ENCODE peak calls at places on chromosomes 1 and 21, in nine cellular contexts. G is fibroblast of the aortic adventitia; T is WTC11; R is CD8-positive, alpha-beta T cell; C is CD4-positive, alpha-beta T cell; A is esophagus squamous epithelium; N is mucosa of descending colon; S is endothelial cell; M is AG09319. X is an unnamed sample.

GRCh38 chr1:181208967-181209366 is 120.5 kb downstream of the IER5 start:
- DNase-seq in G (no peak), R (peak), N (no peak), C (no peak), A (no peak), M (no peak), T (no peak), S (no peak), X (peak)

GRCh38 chr1:155479205-155479604 is 83.4 kb downstream of the ASH1L start:
- DNase-seq in T (no peak), A (no peak), S (no peak), R (no peak), M (no peak), G (peak), C (no peak), N (no peak), X (no peak)

GRCh38 chr1:178942285-178943218 is 71.7 kb upstream of the ANGPTL1 start:
- DNase-seq in N (no peak), T (no peak), G (peak), S (no peak), A (no peak), C (no peak), M (no peak), R (peak), X (no peak)

GRCh38 chr1:39896909-39897685 is 4.6 kb downstream of the MYCL start:
- DNase-seq in R (no peak), A (no peak), N (no peak), S (no peak), T (no peak), C (no peak), M (no peak), G (peak), X (peak)

GRCh38 chr1:86169625-86170024 is 13.1 kb upstream of the COL24A1 start:
- DNase-seq in S (no peak), M (no peak), G (no peak), N (no peak), A (no peak), C (no peak), T (no peak), R (no peak), X (no peak)

GRCh38 chr21:27219068-27219467 is 252.2 kb upstream of the ADAMTS5 start:
- DNase-seq in R (no peak), N (no peak), S (no peak), M (no peak), T (no peak), A (no peak), C (no peak), G (peak), X (no peak)

GRCh38 chr1:202578001-202578500 is 132.2 kb downstream of the SYT2 start:
- DNase-seq in S (no peak), G (peak), M (no peak), C (no peak), T (no peak), A (no peak), N (no peak), R (no peak), X (no peak)

GRCh38 chr1:166902279-166902678 is 26.2 kb upstream of the TADA1 start:
- DNase-seq in S (no peak), A (no peak), T (no peak), R (no peak), M (no peak), N (no peak), C (no peak), G (peak), X (no peak)

GRCh38 chr1:106063510-106063909 is 993.0 kb upstream of the PRMT6 start:
- DNase-seq in G (no peak), M (no peak), S (no peak), C (no peak), R (no peak), T (no peak), N (no peak), A (no peak), X (no peak)

GRCh38 chr1:85818371-85818770 is 110.1 kb upstream of the ZNHIT6 start:
- DNase-seq in G (peak), N (no peak), M (peak), A (no peak), S (no peak), T (no peak), R (no peak), C (no peak), X (no peak)

GRCh38 chr21:29288239-29288638 is 10.5 kb upstream of the BACH1 start:
- DNase-seq in G (no peak), A (no peak), M (no peak), R (no peak), S (no peak), N (no peak), T (no peak), C (no peak), X (no peak)

GRCh38 chr1:181595234-181595633 is 111.9 kb downstream of the CACNA1E start:
- DNase-seq in A (no peak), N (no peak), C (no peak), G (no peak), T (no peak), S (no peak), M (no peak), R (no peak), X (no peak)

GRCh38 chr1:76075877-76076276 is 1.3 kb downstream of the ST6GALNAC3 start:
- DNase-seq in C (no peak), R (no peak), S (no peak), N (no peak), A (no peak), G (no peak), T (no peak), M (no peak), X (no peak)

GRCh38 chr1:224668991-224669390 is 52.9 kb downstream of the CNIH3 start:
- DNase-seq in T (no peak), R (no peak), C (no peak), S (no peak), N (no peak), A (no peak), G (no peak), M (no peak), X (no peak)

GRCh38 chr21:43609501-43610340 is 49.6 kb downstream of the HSF2BP start:
- DNase-seq in R (no peak), G (peak), S (no peak), T (no peak), A (no peak), C (no peak), M (no peak), N (peak), X (no peak)

GRCh38 chr1:99252630-99253029 is 11.7 kb upstream of the PLPPR4 start:
- DNase-seq in S (no peak), T (no peak), A (no peak), N (no peak), M (no peak), R (no peak), G (no peak), C (no peak), X (no peak)

GRCh38 chr1:16905112-16905855 is 9.5 kb downstream of the RNU1-2 start:
- DNase-seq in G (peak), N (peak), R (no peak), S (no peak), T (no peak), A (no peak), M (no peak), C (no peak), X (no peak)

GRCh38 chr1:230699716-230700115 is 14.2 kb downstream of the AGT start:
- DNase-seq in N (no peak), A (no peak), G (no peak), R (no peak), S (no peak), C (no peak), M (no peak), T (no peak), X (no peak)

GRCh38 chr1:228150021-228150457 is 309 bp downstream of the GJC2 start:
- DNase-seq in T (peak), A (no peak), S (no peak), M (no peak), G (no peak), N (no peak), C (no peak), R (no peak), X (no peak)

GRCh38 chr1:155979525-155980343 is 1.4 kb upstream of the ARHGEF2 start:
- DNase-seq in N (peak), M (no peak), T (no peak), S (no peak), G (peak), R (no peak), A (no peak), C (no peak), X (no peak)

GRCh38 chr1:27388337-27389005 is 4.0 kb upstream of the GPR3 start:
- DNase-seq in S (peak), M (no peak), A (no peak), G (peak), N (peak), R (peak), T (peak), C (peak), X (no peak)

GRCh38 chr1:186512698-186513457 is 52.0 kb upstream of the PDC start:
- DNase-seq in G (no peak), M (no peak), C (no peak), R (no peak), N (no peak), A (no peak), S (no peak), T (no peak), X (no peak)

GRCh38 chr1:182080955-182081582 is 19.6 kb upstream of the ZNF648 start:
- DNase-seq in M (no peak), N (peak), R (no peak), G (peak), A (no peak), S (peak), T (no peak), C (no peak), X (peak)

GRCh38 chr1:120133228-120133927 is 42.9 kb downstream of the SEC22B start:
- DNase-seq in S (no peak), C (no peak), A (no peak), N (no peak), R (no peak), M (no peak), G (no peak), T (no peak), X (no peak)

GRCh38 chr1:15732686-15733081 is 3.4 kb upstream of the SLC25A34 start:
- DNase-seq in G (no peak), A (no peak), C (no peak), R (no peak), M (no peak), S (no peak), N (no peak), T (no peak), X (no peak)

GRCh38 chr1:32197837-32198236 is 2.6 kb upstream of the CCDC28B start:
- DNase-seq in M (no peak), S (no peak), N (no peak), G (no peak), R (no peak), A (no peak), C (no peak), T (no peak), X (no peak)

GRCh38 chr1:54987830-54988705 is 7.6 kb downstream of the TMEM61 start:
- DNase-seq in C (no peak), A (no peak), M (no peak), G (peak), T (no peak), N (no peak), R (no peak), S (no peak), X (no peak)

GRCh38 chr1:10433790-10434189 is 3.6 kb downstream of the CENPS start:
- DNase-seq in S (no peak), N (no peak), G (no peak), A (no peak), M (no peak), C (no peak), R (no peak), T (no peak), X (no peak)

GRCh38 chr21:43307677-43308070 is 119.3 kb downstream of the SIK1 start:
- DNase-seq in G (no peak), R (no peak), S (no peak), M (no peak), N (no peak), C (no peak), T (no peak), A (no peak), X (no peak)

GRCh38 chr1:161207173-161207572 is 5.0 kb downstream of the NDUFS2 start:
- DNase-seq in G (no peak), M (no peak), S (no peak), T (no peak), C (no peak), R (no peak), A (no peak), N (peak), X (no peak)

GRCh38 chr1:234609528-234610042 is 393 bp downstream of the IRF2BP2 start:
- DNase-seq in T (no peak), M (no peak), S (peak), R (peak), C (no peak), N (no peak), G (no peak), A (no peak), X (no peak)

GRCh38 chr1:75472971-75473603 is 137.8 kb downstream of the SLC44A5 start:
- DNase-seq in R (no peak), M (no peak), A (no peak), C (no peak), T (no peak), G (peak), S (no peak), N (no peak), X (no peak)

GRCh38 chr1:198890531-198890930 is 251.7 kb downstream of the PTPRC start:
- DNase-seq in M (no peak), N (no peak), T (no peak), C (no peak), S (no peak), A (no peak), R (no peak), G (peak), X (no peak)

GRCh38 chr1:53966794-53967193 is 20.6 kb downstream of the LRRC42 start:
- DNase-seq in R (no peak), S (no peak), M (no peak), C (no peak), T (no peak), N (no peak), G (no peak), A (no peak), X (no peak)

GRCh38 chr1:44101356-44101755 is 17.3 kb upstream of the KLF17 start:
- DNase-seq in A (no peak), C (no peak), M (no peak), N (no peak), S (no peak), R (no peak), G (peak), T (no peak), X (no peak)

GRCh38 chr1:218553197-218553596 is 208.1 kb downstream of the TGFB2 start:
- DNase-seq in N (no peak), C (no peak), G (peak), A (no peak), S (no peak), T (no peak), R (no peak), M (peak), X (no peak)

GRCh38 chr1:236141447-236142357 is 637 bp upstream of the GPR137B start:
- DNase-seq in N (peak), C (no peak), R (no peak), G (peak), M (no peak), T (peak), S (peak), A (no peak), X (peak)

GRCh38 chr1:229070168-229070567 is 200.7 kb upstream of the RAB4A start:
- DNase-seq in N (peak), S (no peak), R (peak), G (peak), A (peak), M (peak), T (no peak), C (no peak), X (no peak)

GRCh38 chr21:43362928-43363314 is 64.0 kb downstream of the SIK1 start:
- DNase-seq in G (no peak), R (no peak), N (no peak), S (no peak), T (no peak), A (no peak), M (no peak), C (no peak), X (no peak)

GRCh38 chr1:56434659-56435202 is 144.6 kb downstream of the PLPP3 start:
- DNase-seq in T (peak), N (no peak), M (no peak), G (no peak), C (no peak), A (no peak), S (no peak), R (no peak), X (no peak)
- TF ChIP-seq CTCF in T (peak), N (no peak), M (no peak), G (peak), C (no peak), A (no peak), S (no peak), R (no peak), X (no peak)

GRCh38 chr1:25090707-25091422 is 141.4 kb downstream of the SYF2 start:
- DNase-seq in N (no peak), A (no peak), M (no peak), T (no peak), G (no peak), S (no peak), R (no peak), C (no peak), X (no peak)
- TF ChIP-seq CTCF in N (no peak), A (no peak), M (no peak), T (no peak), G (no peak), S (no peak), R (no peak), C (no peak), X (no peak)

GRCh38 chr1:163170975-163171676 is 31.6 kb downstream of the RGS5 start:
- DNase-seq in S (no peak), R (no peak), T (no peak), M (no peak), N (no peak), A (no peak), C (no peak), G (peak), X (no peak)
- TF ChIP-seq CTCF in S (peak), R (no peak), T (no peak), M (peak), N (no peak), A (peak), C (no peak), G (peak), X (peak)

DNA sequence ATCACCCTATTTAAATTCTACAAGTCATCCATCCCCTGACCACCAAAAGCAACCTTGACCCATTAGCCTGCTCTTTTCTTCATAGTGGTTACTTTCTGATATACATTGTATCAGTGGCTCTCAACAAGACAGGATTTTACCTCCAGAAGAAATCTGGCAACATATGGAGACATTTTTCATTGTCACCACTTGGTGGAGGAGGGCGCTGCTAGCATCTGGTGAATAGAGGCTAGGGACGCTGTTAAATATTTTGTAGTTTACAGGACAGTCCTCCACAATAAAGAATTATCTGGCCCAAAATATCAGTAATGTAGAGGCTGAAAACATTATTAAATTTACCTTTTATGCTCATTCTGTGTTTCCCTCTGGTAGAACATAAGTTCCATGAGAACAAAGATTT is 6.1 kb downstream of the HSPA13 start:
- DNase-seq in A (no peak), S (no peak), T (no peak), G (no peak), C (no peak), R (no peak), N (no peak), M (no peak), X (no peak)
- TF ChIP-seq CTCF in A (no peak), S (no peak), T (no peak), G (peak), C (no peak), R (no peak), N (no peak), M (no peak), X (no peak)

DNA sequence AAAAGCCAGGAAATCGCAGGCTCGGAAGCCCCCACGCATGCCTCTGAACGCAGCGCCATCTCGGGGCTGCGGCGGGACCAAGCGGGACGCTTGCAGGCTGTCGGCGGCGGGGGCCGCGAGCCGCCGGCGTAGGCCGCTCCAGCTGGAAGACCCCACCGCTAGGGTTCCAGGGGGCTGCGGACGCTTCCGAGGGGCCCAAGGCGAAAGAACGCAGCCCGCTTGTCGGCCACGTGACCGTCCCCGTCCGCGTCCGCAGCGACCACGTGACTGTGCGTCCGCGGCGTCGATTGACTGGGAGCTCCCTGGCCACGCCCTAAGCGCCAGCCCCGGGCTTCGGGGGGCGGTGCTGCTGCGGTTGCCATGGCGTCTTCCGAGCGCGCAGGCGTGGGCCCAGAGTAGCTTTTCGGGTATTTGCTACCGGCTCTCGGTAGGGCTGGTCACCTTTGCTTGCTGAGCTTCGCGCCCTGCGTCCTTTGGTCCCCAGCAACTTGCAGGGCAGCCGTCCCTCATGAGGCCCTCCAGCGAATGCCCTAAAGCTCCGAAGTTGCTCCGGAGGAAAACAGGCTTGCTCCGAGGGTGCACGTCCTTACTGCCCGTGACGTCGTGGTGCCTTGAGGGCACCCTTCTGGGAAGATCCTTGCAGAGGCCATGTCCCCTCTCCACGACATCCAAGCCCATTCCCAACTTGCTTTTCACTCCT is 197.2 kb downstream of the DYRK1A start:
- DNase-seq in A (peak), R (peak), C (peak), G (peak), M (peak), N (peak), T (peak), S (peak), X (peak)
- TF ChIP-seq CTCF in A (peak), R (peak), C (peak), G (peak), M (peak), N (no peak), T (no peak), S (no peak), X (peak)

GRCh38 chr1:3590951-3591865 is 20.1 kb downstream of the MEGF6 start:
- DNase-seq in M (no peak), S (no peak), A (no peak), G (no peak), T (peak), R (no peak), N (no peak), C (no peak), X (no peak)
- TF ChIP-seq CTCF in M (no peak), S (peak), A (no peak), G (no peak), T (no peak), R (no peak), N (no peak), C (no peak), X (no peak)

GRCh38 chr1:220685879-220686278 is 4.3 kb upstream of the C1orf115 start:
- DNase-seq in N (no peak), T (no peak), R (no peak), G (no peak), S (no peak), C (no peak), M (no peak), A (no peak), X (no peak)
- TF ChIP-seq CTCF in N (no peak), T (no peak), R (no peak), G (no peak), S (no peak), C (no peak), M (no peak), A (no peak), X (no peak)